ENCODE peak calls at places on chromosomes 16 and 17, in nine cellular contexts. One of them, this sample, is unnamed.
A peak's percentile ranks its signal among the peaks of the same experiment; 100 is the strongest.

GRCh38 chr16:3879258-3879886 is 1.1 kb downstream of the CREBBP start:
- DNase-seq in fibroblast of lung: no peak
- DNase-seq in foreskin keratinocyte: no peak
- DNase-seq in CD8-positive, alpha-beta T cell: no peak
- DNase-seq in PC-9: no peak
- DNase-seq in vagina: no peak
- DNase-seq in stomach: peak; percentile 27
- DNase-seq in uterus: no peak
- DNase-seq in pancreas: peak; percentile 26
- DNase-seq in this sample: peak; percentile 51

GRCh38 chr17:76173474-76173873 is 32.4 kb upstream of the FOXJ1 start:
- DNase-seq in vagina: no peak
- DNase-seq in stomach: no peak
- DNase-seq in foreskin keratinocyte: no peak
- DNase-seq in uterus: no peak
- DNase-seq in fibroblast of lung: no peak
- DNase-seq in PC-9: no peak
- DNase-seq in pancreas: no peak
- DNase-seq in CD8-positive, alpha-beta T cell: no peak
- DNase-seq in this sample: no peak

GRCh38 chr16:70588565-70588964 is 57.8 kb upstream of the IL34 start:
- DNase-seq in vagina: no peak
- DNase-seq in stomach: no peak
- DNase-seq in CD8-positive, alpha-beta T cell: no peak
- DNase-seq in foreskin keratinocyte: peak; percentile 59
- DNase-seq in pancreas: no peak
- DNase-seq in PC-9: no peak
- DNase-seq in uterus: no peak
- DNase-seq in fibroblast of lung: peak; percentile 53
- DNase-seq in this sample: no peak

GRCh38 chr17:78242024-78242742 is 10.8 kb downstream of the TMEM235 start:
- DNase-seq in PC-9: no peak
- DNase-seq in uterus: no peak
- DNase-seq in stomach: no peak
- DNase-seq in pancreas: no peak
- DNase-seq in vagina: no peak
- DNase-seq in CD8-positive, alpha-beta T cell: no peak
- DNase-seq in fibroblast of lung: no peak
- DNase-seq in foreskin keratinocyte: no peak
- DNase-seq in this sample: no peak

GRCh38 chr17:75785016-75785769 is 587 bp downstream of the UNK start:
- DNase-seq in CD8-positive, alpha-beta T cell: peak; percentile 82
- DNase-seq in pancreas: peak; percentile 92
- DNase-seq in stomach: peak; percentile 94
- DNase-seq in foreskin keratinocyte: peak; percentile 92
- DNase-seq in fibroblast of lung: peak; percentile 94
- DNase-seq in vagina: peak; percentile 95
- DNase-seq in uterus: peak; percentile 88
- DNase-seq in PC-9: peak; percentile 80
- DNase-seq in this sample: peak; percentile 90

GRCh38 chr17:9002610-9003354 is 18.5 kb upstream of the NTN1 start:
- DNase-seq in fibroblast of lung: no peak
- DNase-seq in foreskin keratinocyte: no peak
- DNase-seq in PC-9: peak; percentile 49
- DNase-seq in vagina: no peak
- DNase-seq in CD8-positive, alpha-beta T cell: no peak
- DNase-seq in uterus: peak; percentile 28
- DNase-seq in stomach: no peak
- DNase-seq in pancreas: no peak
- DNase-seq in this sample: no peak

GRCh38 chr16:23587726-23588125 is 8.4 kb downstream of the NDUFAB1 start:
- DNase-seq in pancreas: no peak
- DNase-seq in foreskin keratinocyte: no peak
- DNase-seq in fibroblast of lung: peak; percentile 76
- DNase-seq in vagina: no peak
- DNase-seq in CD8-positive, alpha-beta T cell: no peak
- DNase-seq in PC-9: no peak
- DNase-seq in uterus: no peak
- DNase-seq in stomach: no peak
- DNase-seq in this sample: no peak

GRCh38 chr17:77615672-77616242 is 342.7 kb upstream of the TNRC6C start:
- DNase-seq in pancreas: no peak
- DNase-seq in vagina: no peak
- DNase-seq in stomach: no peak
- DNase-seq in fibroblast of lung: no peak
- DNase-seq in CD8-positive, alpha-beta T cell: no peak
- DNase-seq in foreskin keratinocyte: no peak
- DNase-seq in uterus: no peak
- DNase-seq in PC-9: no peak
- DNase-seq in this sample: no peak

GRCh38 chr17:32813021-32813420 is 63.9 kb downstream of the MYO1D start:
- DNase-seq in pancreas: no peak
- DNase-seq in uterus: no peak
- DNase-seq in fibroblast of lung: peak; percentile 17
- DNase-seq in vagina: no peak
- DNase-seq in CD8-positive, alpha-beta T cell: no peak
- DNase-seq in foreskin keratinocyte: peak; percentile 69
- DNase-seq in PC-9: no peak
- DNase-seq in stomach: no peak
- DNase-seq in this sample: no peak

GRCh38 chr16:29107299-29107698 is 122.4 kb downstream of the LAT start:
- DNase-seq in stomach: peak; percentile 49
- DNase-seq in fibroblast of lung: no peak
- DNase-seq in foreskin keratinocyte: no peak
- DNase-seq in vagina: no peak
- DNase-seq in CD8-positive, alpha-beta T cell: no peak
- DNase-seq in uterus: no peak
- DNase-seq in pancreas: no peak
- DNase-seq in PC-9: peak; percentile 73
- DNase-seq in this sample: peak; percentile 37

GRCh38 chr17:81349397-81350319 is 45.6 kb upstream of the BAHCC1 start:
- DNase-seq in pancreas: no peak
- DNase-seq in uterus: no peak
- DNase-seq in CD8-positive, alpha-beta T cell: no peak
- DNase-seq in foreskin keratinocyte: peak; percentile 62
- DNase-seq in PC-9: no peak
- DNase-seq in fibroblast of lung: peak; percentile 55
- DNase-seq in stomach: no peak
- DNase-seq in vagina: no peak
- DNase-seq in this sample: no peak

GRCh38 chr17:10875411-10875810 is 37.5 kb upstream of the PIRT start:
- DNase-seq in stomach: no peak
- DNase-seq in foreskin keratinocyte: no peak
- DNase-seq in vagina: no peak
- DNase-seq in fibroblast of lung: no peak
- DNase-seq in pancreas: no peak
- DNase-seq in PC-9: peak; percentile 4
- DNase-seq in CD8-positive, alpha-beta T cell: no peak
- DNase-seq in uterus: no peak
- DNase-seq in this sample: no peak

GRCh38 chr16:46687486-46687885 is 1.5 kb downstream of the VPS35 start:
- DNase-seq in vagina: no peak
- DNase-seq in foreskin keratinocyte: peak; percentile 1
- DNase-seq in PC-9: no peak
- DNase-seq in fibroblast of lung: no peak
- DNase-seq in CD8-positive, alpha-beta T cell: no peak
- DNase-seq in pancreas: no peak
- DNase-seq in uterus: no peak
- DNase-seq in stomach: no peak
- DNase-seq in this sample: no peak

GRCh38 chr16:15486661-15487060 is 52.3 kb downstream of the BMERB1 start:
- DNase-seq in uterus: no peak
- DNase-seq in foreskin keratinocyte: no peak
- DNase-seq in vagina: no peak
- DNase-seq in CD8-positive, alpha-beta T cell: no peak
- DNase-seq in fibroblast of lung: no peak
- DNase-seq in stomach: no peak
- DNase-seq in pancreas: no peak
- DNase-seq in PC-9: no peak
- DNase-seq in this sample: no peak

GRCh38 chr16:78985736-78986605 is 614.6 kb downstream of the MAF start:
- DNase-seq in PC-9: peak; percentile 53
- DNase-seq in fibroblast of lung: no peak
- DNase-seq in uterus: no peak
- DNase-seq in vagina: no peak
- DNase-seq in pancreas: no peak
- DNase-seq in foreskin keratinocyte: peak; percentile 74
- DNase-seq in CD8-positive, alpha-beta T cell: no peak
- DNase-seq in stomach: no peak
- DNase-seq in this sample: no peak

GRCh38 chr17:77214743-77215142 is 74.0 kb downstream of the SEC14L1 start:
- DNase-seq in pancreas: no peak
- DNase-seq in uterus: no peak
- DNase-seq in PC-9: peak; percentile 33
- DNase-seq in vagina: no peak
- DNase-seq in fibroblast of lung: peak; percentile 54
- DNase-seq in foreskin keratinocyte: no peak
- DNase-seq in stomach: peak; percentile 51
- DNase-seq in CD8-positive, alpha-beta T cell: no peak
- DNase-seq in this sample: peak; percentile 64

GRCh38 chr16:64449511-64449910 is 672.4 kb downstream of the CDH11 start:
- DNase-seq in CD8-positive, alpha-beta T cell: no peak
- DNase-seq in stomach: no peak
- DNase-seq in foreskin keratinocyte: no peak
- DNase-seq in pancreas: no peak
- DNase-seq in fibroblast of lung: no peak
- DNase-seq in PC-9: no peak
- DNase-seq in uterus: no peak
- DNase-seq in vagina: no peak
- DNase-seq in this sample: no peak

GRCh38 chr17:1484586-1485310 is 7.7 kb downstream of the MYO1C start:
- DNase-seq in pancreas: peak; percentile 78
- DNase-seq in vagina: no peak
- DNase-seq in foreskin keratinocyte: no peak
- DNase-seq in stomach: peak; percentile 69
- DNase-seq in fibroblast of lung: peak; percentile 43
- DNase-seq in PC-9: peak; percentile 77
- DNase-seq in uterus: peak; percentile 68
- DNase-seq in CD8-positive, alpha-beta T cell: no peak
- DNase-seq in this sample: peak; percentile 90

GRCh38 chr16:23448392-23448791 is 4.6 kb downstream of the COG7 start:
- DNase-seq in PC-9: peak; percentile 15
- DNase-seq in pancreas: no peak
- DNase-seq in stomach: no peak
- DNase-seq in fibroblast of lung: no peak
- DNase-seq in CD8-positive, alpha-beta T cell: no peak
- DNase-seq in uterus: no peak
- DNase-seq in vagina: no peak
- DNase-seq in foreskin keratinocyte: no peak
- DNase-seq in this sample: peak; percentile 69

GRCh38 chr17:79696159-79696982 is 34.4 kb upstream of the ENPP7 start:
- DNase-seq in fibroblast of lung: no peak
- DNase-seq in stomach: no peak
- DNase-seq in uterus: no peak
- DNase-seq in foreskin keratinocyte: no peak
- DNase-seq in PC-9: peak; percentile 19
- DNase-seq in vagina: no peak
- DNase-seq in CD8-positive, alpha-beta T cell: no peak
- DNase-seq in pancreas: no peak
- DNase-seq in this sample: no peak

GRCh38 chr17:80352991-80353665 is 61.8 kb upstream of the ENDOV start:
- DNase-seq in PC-9: no peak
- DNase-seq in uterus: no peak
- DNase-seq in fibroblast of lung: no peak
- DNase-seq in stomach: no peak
- DNase-seq in CD8-positive, alpha-beta T cell: no peak
- DNase-seq in pancreas: no peak
- DNase-seq in vagina: no peak
- DNase-seq in foreskin keratinocyte: no peak
- DNase-seq in this sample: peak; percentile 21

GRCh38 chr17:10614536-10615155 is 42.5 kb downstream of the MYH3 start:
- DNase-seq in PC-9: peak; percentile 42
- DNase-seq in uterus: peak; percentile 27
- DNase-seq in foreskin keratinocyte: no peak
- DNase-seq in fibroblast of lung: peak; percentile 65
- DNase-seq in CD8-positive, alpha-beta T cell: no peak
- DNase-seq in vagina: no peak
- DNase-seq in pancreas: no peak
- DNase-seq in stomach: no peak
- DNase-seq in this sample: peak; percentile 44

GRCh38 chr16:49556252-49557069 is 182.9 kb downstream of the C16orf78 start:
- DNase-seq in PC-9: no peak
- DNase-seq in CD8-positive, alpha-beta T cell: no peak
- DNase-seq in fibroblast of lung: peak; percentile 54
- DNase-seq in foreskin keratinocyte: no peak
- DNase-seq in pancreas: no peak
- DNase-seq in stomach: no peak
- DNase-seq in vagina: no peak
- DNase-seq in uterus: no peak
- DNase-seq in this sample: no peak

GRCh38 chr17:40327244-40327666 is 18.3 kb downstream of the RARA start:
- DNase-seq in pancreas: no peak
- DNase-seq in fibroblast of lung: no peak
- DNase-seq in vagina: no peak
- DNase-seq in CD8-positive, alpha-beta T cell: no peak
- DNase-seq in stomach: no peak
- DNase-seq in foreskin keratinocyte: no peak
- DNase-seq in PC-9: no peak
- DNase-seq in uterus: no peak
- DNase-seq in this sample: no peak
- H3K27ac ChIP-seq in pancreas: peak overlapping the region; percentile 11
- H3K27ac ChIP-seq in fibroblast of lung: no peak overlapping the region
- H3K27ac ChIP-seq in vagina: peak overlapping the region; percentile 96
- H3K27ac ChIP-seq in CD8-positive, alpha-beta T cell: peak overlapping the region; percentile 80
- H3K27ac ChIP-seq in stomach: peak overlapping the region; percentile 96
- H3K27ac ChIP-seq in foreskin keratinocyte: no peak overlapping the region
- H3K27ac ChIP-seq in PC-9: no peak overlapping the region
- H3K27ac ChIP-seq in uterus: peak overlapping the region; percentile 83
- H3K27ac ChIP-seq in this sample: peak overlapping the region; percentile 37

GRCh38 chr16:67669499-67670101 is 3.0 kb downstream of the C16orf86 start:
- DNase-seq in CD8-positive, alpha-beta T cell: no peak
- DNase-seq in pancreas: peak; percentile 4
- DNase-seq in stomach: no peak
- DNase-seq in PC-9: no peak
- DNase-seq in foreskin keratinocyte: no peak
- DNase-seq in uterus: no peak
- DNase-seq in fibroblast of lung: no peak
- DNase-seq in vagina: no peak
- DNase-seq in this sample: no peak
- H3K4me1 ChIP-seq in CD8-positive, alpha-beta T cell: peaks cover 17% of the 10 kb centered on the region
- H3K4me1 ChIP-seq in pancreas: peaks cover 26% of the 10 kb centered on the region
- H3K4me1 ChIP-seq in stomach: peaks cover 55% of the 10 kb centered on the region
- H3K4me1 ChIP-seq in PC-9: no peaks in the 10 kb centered on the region
- H3K4me1 ChIP-seq in foreskin keratinocyte: peaks cover 2% of the 10 kb centered on the region
- H3K4me1 ChIP-seq in uterus: no peaks in the 10 kb centered on the region
- H3K4me1 ChIP-seq in fibroblast of lung: peaks cover 18% of the 10 kb centered on the region
- H3K4me1 ChIP-seq in vagina: peaks cover 56% of the 10 kb centered on the region
- H3K4me1 ChIP-seq in this sample: no peaks in the 10 kb centered on the region

GRCh38 chr16:89383095-89384003 is 107.0 kb downstream of the ANKRD11 start:
- DNase-seq in CD8-positive, alpha-beta T cell: no peak
- DNase-seq in pancreas: peak; percentile 67
- DNase-seq in foreskin keratinocyte: peak; percentile 78
- DNase-seq in fibroblast of lung: no peak
- DNase-seq in PC-9: peak; percentile 82
- DNase-seq in uterus: no peak
- DNase-seq in stomach: peak; percentile 71
- DNase-seq in vagina: no peak
- DNase-seq in this sample: peak; percentile 92
- H3K27ac ChIP-seq in CD8-positive, alpha-beta T cell: no peak overlapping the region
- H3K27ac ChIP-seq in pancreas: peak overlapping the region; percentile 23
- H3K27ac ChIP-seq in foreskin keratinocyte: no peak overlapping the region
- H3K27ac ChIP-seq in fibroblast of lung: peak overlapping the region; percentile 41
- H3K27ac ChIP-seq in PC-9: peak overlapping the region; percentile 83
- H3K27ac ChIP-seq in uterus: no peak overlapping the region
- H3K27ac ChIP-seq in stomach: peak overlapping the region; percentile 72
- H3K27ac ChIP-seq in vagina: no peak overlapping the region
- H3K27ac ChIP-seq in this sample: peak overlapping the region; percentile 88

GRCh38 chr16:2840914-2841313 is 10.8 kb downstream of the ZG16B start:
- DNase-seq in foreskin keratinocyte: no peak
- DNase-seq in uterus: no peak
- DNase-seq in vagina: no peak
- DNase-seq in pancreas: no peak
- DNase-seq in PC-9: no peak
- DNase-seq in fibroblast of lung: no peak
- DNase-seq in stomach: no peak
- DNase-seq in CD8-positive, alpha-beta T cell: no peak
- DNase-seq in this sample: no peak
- H3K4me1 ChIP-seq in foreskin keratinocyte: peaks cover 10% of the 10 kb centered on the region
- H3K4me1 ChIP-seq in uterus: peaks cover 4% of the 10 kb centered on the region
- H3K4me1 ChIP-seq in vagina: peaks cover 15% of the 10 kb centered on the region
- H3K4me1 ChIP-seq in pancreas: peaks cover 5% of the 10 kb centered on the region
- H3K4me1 ChIP-seq in PC-9: peaks cover 41% of the 10 kb centered on the region
- H3K4me1 ChIP-seq in fibroblast of lung: peaks cover 4% of the 10 kb centered on the region
- H3K4me1 ChIP-seq in stomach: peaks cover 29% of the 10 kb centered on the region
- H3K4me1 ChIP-seq in CD8-positive, alpha-beta T cell: peaks cover 49% of the 10 kb centered on the region
- H3K4me1 ChIP-seq in this sample: peaks cover 11% of the 10 kb centered on the region